ENCODE peak calls at places on chromosome 20, in six cellular contexts. X is effector memory CD4-positive, alpha-beta T cell; H is mammary epithelial cell; F is stomach; A is GM23248; P is H7. B is an unnamed sample.

GRCh38 chr20:52230406-52230805 is 38.8 kb upstream of the ZFP64 start:
- DNase-seq in X (no peak), H (no peak), F (no peak), A (peak), P (no peak), B (no peak)

GRCh38 chr20:22974354-22974753 is 60.8 kb upstream of the SSTR4 start:
- DNase-seq in X (no peak), H (peak), F (peak), A (peak), P (peak), B (no peak)

GRCh38 chr20:62688855-62689460 is 19.7 kb upstream of the NTSR1 start:
- DNase-seq in X (no peak), H (peak), F (no peak), A (peak), P (no peak), B (no peak)

GRCh38 chr20:17345321-17345720 is 118.5 kb downstream of the PCSK2 start:
- DNase-seq in X (no peak), H (no peak), F (no peak), A (peak), P (no peak), B (no peak)

GRCh38 chr20:479487-479886 is 17.2 kb upstream of the TBC1D20 start:
- DNase-seq in X (no peak), H (no peak), F (no peak), A (no peak), P (no peak), B (no peak)

GRCh38 chr20:2671977-2672376 is 8.0 kb upstream of the IDH3B start:
- DNase-seq in X (no peak), H (no peak), F (no peak), A (no peak), P (peak), B (no peak)

GRCh38 chr20:32536861-32537656 is 48.1 kb downstream of the NOL4L start:
- DNase-seq in X (peak), H (no peak), F (peak), A (no peak), P (peak), B (no peak)

GRCh38 chr20:50146732-50147662 is 6.5 kb downstream of the PEDS1 start:
- DNase-seq in X (peak), H (peak), F (peak), A (no peak), P (peak), B (peak)

GRCh38 chr20:53116733-53117132 is 144.6 kb downstream of the TSHZ2 start:
- DNase-seq in X (no peak), H (no peak), F (no peak), A (no peak), P (no peak), B (no peak)

GRCh38 chr20:47878601-47879004 is 93.3 kb upstream of the SULF2 start:
- DNase-seq in X (no peak), H (peak), F (no peak), A (peak), P (no peak), B (no peak)

GRCh38 chr20:10111144-10111771 is 76.5 kb downstream of the ANKEF1 start:
- DNase-seq in X (no peak), H (no peak), F (peak), A (no peak), P (no peak), B (no peak)

GRCh38 chr20:14992961-14993360 is 655.5 kb upstream of the FLRT3 start:
- DNase-seq in X (no peak), H (no peak), F (no peak), A (peak), P (no peak), B (no peak)

GRCh38 chr20:13873814-13874213 is 89.0 kb downstream of the NDUFAF5 start:
- DNase-seq in X (no peak), H (no peak), F (no peak), A (no peak), P (no peak), B (no peak)

GRCh38 chr20:36179170-36179945 is 24.8 kb downstream of the EPB41L1 start:
- DNase-seq in X (no peak), H (no peak), F (no peak), A (no peak), P (peak), B (no peak)

GRCh38 chr20:50274570-50275430 is 84.2 kb downstream of the CEBPB start:
- DNase-seq in X (no peak), H (no peak), F (peak), A (no peak), P (no peak), B (no peak)

GRCh38 chr20:54180931-54181330 is 7.1 kb upstream of the CYP24A1 start:
- DNase-seq in X (no peak), H (no peak), F (no peak), A (no peak), P (no peak), B (no peak)

GRCh38 chr20:12252793-12253192 is 335.1 kb downstream of the BTBD3 start:
- DNase-seq in X (no peak), H (no peak), F (no peak), A (no peak), P (peak), B (no peak)

GRCh38 chr20:20079102-20079784 is 26.9 kb downstream of the CFAP61 start:
- DNase-seq in X (no peak), H (no peak), F (no peak), A (no peak), P (no peak), B (no peak)

GRCh38 chr20:24153101-24154040 is 164.8 kb upstream of the GGTLC1 start:
- DNase-seq in X (no peak), H (no peak), F (no peak), A (no peak), P (no peak), B (no peak)

GRCh38 chr20:3980260-3981131 is 34.9 kb downstream of the RNF24 start:
- DNase-seq in X (peak), H (peak), F (no peak), A (peak), P (peak), B (no peak)

GRCh38 chr20:40156600-40157307 is 532.3 kb downstream of the MAFB start:
- DNase-seq in X (no peak), H (no peak), F (no peak), A (no peak), P (no peak), B (peak)

GRCh38 chr20:8020314-8021079 is 936 bp upstream of the TMX4 start:
- DNase-seq in X (no peak), H (peak), F (no peak), A (no peak), P (no peak), B (peak)

GRCh38 chr20:38804682-38805501 is 605 bp upstream of the PPP1R16B start:
- DNase-seq in X (peak), H (no peak), F (peak), A (no peak), P (peak), B (no peak)

GRCh38 chr20:5041433-5041832 is 40.1 kb upstream of the SLC23A2 start:
- DNase-seq in X (no peak), H (no peak), F (no peak), A (peak), P (peak), B (no peak)

GRCh38 chr20:48538058-48538825 is 289.6 kb downstream of the PREX1 start:
- DNase-seq in X (no peak), H (peak), F (peak), A (peak), P (peak), B (no peak)

GRCh38 chr20:9615766-9616454 is 101.5 kb downstream of the LAMP5 start:
- DNase-seq in X (no peak), H (no peak), F (no peak), A (no peak), P (no peak), B (peak)

GRCh38 chr20:49245921-49246740 is 26.9 kb downstream of the DDX27 start:
- DNase-seq in X (no peak), H (peak), F (no peak), A (peak), P (peak), B (no peak)

GRCh38 chr20:31515775-31516107 is 1.5 kb downstream of the HM13 start:
- DNase-seq in X (no peak), H (no peak), F (no peak), A (peak), P (peak), B (peak)

GRCh38 chr20:31517373-31517772 is 3.1 kb downstream of the HM13 start:
- DNase-seq in X (no peak), H (peak), F (peak), A (peak), P (peak), B (no peak)

GRCh38 chr20:31516166-31516565 is 1.9 kb downstream of the HM13 start:
- DNase-seq in X (no peak), H (no peak), F (no peak), A (peak), P (no peak), B (no peak)

GRCh38 chr20:31515072-31515774 is 981 bp downstream of the HM13 start:
- DNase-seq in X (no peak), H (no peak), F (no peak), A (no peak), P (no peak), B (no peak)

DNA sequence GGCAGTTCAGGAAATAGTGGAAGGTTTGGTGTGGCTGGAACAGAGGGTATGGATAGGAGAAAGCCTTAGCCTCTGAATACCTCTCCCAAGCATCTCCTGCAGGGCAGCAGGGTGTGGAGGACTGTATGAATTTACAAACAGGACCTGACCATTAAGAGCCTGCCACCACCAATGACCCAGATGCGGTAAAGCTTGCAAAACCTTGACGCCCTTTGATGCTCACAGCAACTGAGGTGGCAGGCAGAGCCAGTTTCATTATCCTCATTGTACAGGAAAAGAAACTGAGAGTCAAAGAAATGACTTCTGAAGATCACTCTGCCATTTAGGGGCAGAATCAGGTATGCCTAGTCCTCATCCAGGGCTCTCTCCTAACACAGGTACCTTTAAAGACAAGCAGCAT is 2.4 kb downstream of the HM13 start:
- DNase-seq in X (no peak), H (no peak), F (no peak), A (no peak), P (no peak), B (no peak)
- H3K4me3 ChIP-seq in X (peak), H (no peak), F (peak), A (peak), P (no peak), B (peak)

GRCh38 chr20:21713470-21713869 is 8.0 kb downstream of the PAX1 start:
- DNase-seq in X (no peak), H (no peak), F (no peak), A (no peak), P (peak), B (no peak)
- H3K4me3 ChIP-seq in X (no peak), H (no peak), F (no peak), A (no peak), P (peak), B (no peak)

GRCh38 chr20:45970646-45971424 is 1.2 kb downstream of the ZNF335 start:
- DNase-seq in X (no peak), H (no peak), F (peak), A (peak), P (peak), B (no peak)

GRCh38 chr20:45968081-45968671 is 3.8 kb downstream of the ZNF335 start:
- DNase-seq in X (no peak), H (no peak), F (no peak), A (peak), P (no peak), B (no peak)

GRCh38 chr20:45971425-45971674 is 653 bp downstream of the ZNF335 start:
- DNase-seq in X (no peak), H (no peak), F (no peak), A (no peak), P (no peak), B (no peak)

GRCh38 chr20:45968801-45969711 is 2.9 kb downstream of the ZNF335 start:
- DNase-seq in X (no peak), H (no peak), F (no peak), A (peak), P (no peak), B (no peak)

DNA sequence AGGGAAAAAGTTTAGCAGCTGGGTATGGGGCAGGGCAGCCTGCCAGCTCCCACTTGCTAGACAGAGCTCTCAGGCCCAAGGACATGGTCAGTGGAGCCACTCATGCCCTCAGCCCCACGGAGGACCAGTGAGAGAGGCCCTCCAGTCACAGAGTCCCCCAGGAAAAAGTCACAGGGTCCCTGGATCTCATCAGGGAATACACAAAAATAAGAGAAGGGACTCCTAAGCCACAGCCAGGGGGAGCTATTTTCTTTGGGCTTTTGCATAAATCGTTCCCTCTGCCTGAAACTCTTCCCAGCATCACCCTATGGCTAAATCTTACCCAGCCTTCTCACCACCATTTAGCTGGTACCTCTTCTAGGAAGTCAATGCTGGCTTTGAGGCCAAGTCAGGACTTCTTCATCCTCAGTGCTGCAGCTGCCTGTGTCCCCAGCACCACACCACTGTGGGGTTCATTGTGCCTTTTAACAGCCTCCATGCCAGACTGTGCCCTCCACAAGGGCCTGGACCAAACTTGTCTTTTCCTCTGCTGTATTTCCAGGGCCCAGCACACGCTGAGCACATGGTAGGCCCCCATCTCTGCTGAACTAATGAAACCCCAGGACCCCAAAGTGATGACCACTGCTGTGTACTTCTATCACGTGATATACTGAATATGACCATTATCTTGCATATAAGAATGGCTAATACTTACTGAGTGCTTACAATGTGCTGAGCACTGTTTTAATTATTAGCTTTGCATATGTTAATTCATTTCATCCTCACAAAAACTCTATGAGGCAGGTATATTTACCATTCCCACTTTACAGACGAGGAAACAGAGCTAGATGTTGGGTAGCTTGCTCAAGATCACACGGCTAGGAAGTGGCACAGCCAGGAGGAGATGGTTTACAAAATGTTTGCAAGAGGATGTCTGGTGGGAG is 2.0 kb downstream of the ZNF335 start:
- DNase-seq in X (no peak), H (peak), F (no peak), A (peak), P (peak), B (no peak)
- H3K4me3 ChIP-seq in X (peak), H (peak), F (peak), A (peak), P (no peak), B (peak)

DNA sequence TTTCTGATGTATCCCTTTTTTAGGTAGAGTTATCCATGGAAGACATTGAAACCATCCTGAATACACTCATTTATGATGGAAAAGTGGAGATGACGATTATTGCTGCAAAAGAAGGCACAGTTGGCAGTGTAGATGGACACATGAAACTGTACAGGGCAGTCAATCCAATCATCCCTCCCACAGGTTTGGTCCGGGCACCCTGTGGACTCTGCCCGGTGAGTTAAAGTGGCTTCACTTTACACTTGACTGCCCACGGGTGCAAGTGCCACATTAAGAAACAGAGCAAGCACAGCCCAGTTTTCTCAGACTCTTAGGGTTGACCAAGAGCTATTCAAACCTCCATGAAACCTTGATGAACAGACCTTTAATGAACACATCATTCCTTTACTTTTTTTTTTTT is 14.4 kb downstream of the POLR3F start:
- DNase-seq in X (no peak), H (no peak), F (no peak), A (no peak), P (no peak), B (no peak)
- H3K4me3 ChIP-seq in X (no peak), H (no peak), F (no peak), A (no peak), P (no peak), B (no peak)

GRCh38 chr20:60804240-60804917 is 447.7 kb upstream of the CDH4 start:
- DNase-seq in X (no peak), H (no peak), F (no peak), A (no peak), P (peak), B (no peak)
- H3K4me3 ChIP-seq in X (no peak), H (no peak), F (no peak), A (no peak), P (no peak), B (no peak)

B was measured in GM12864.